ENCODE peak calls at places on chromosomes 6 and 20, in four cellular contexts. K, X, P and C are unnamed samples.

GRCh38 chr6:165098165-165098564 is 211.2 kb downstream of the C6orf118 start:
- DNase-seq in X (peak; percentile 9), K (no peak), P (no peak), C (peak; percentile 12)

GRCh38 chr6:117265425-117266266 is at the start of gene VGLL2:
- DNase-seq in X (peak; percentile 72), K (peak; percentile 37), P (peak; percentile 35), C (peak; percentile 48)

GRCh38 chr20:56859751-56860366 is 230.8 kb downstream of the TFAP2C start:
- DNase-seq in X (peak; percentile 89), P (no peak), K (no peak), C (no peak)

GRCh38 chr6:20706293-20707165 is 172.3 kb downstream of the CDKAL1 start:
- DNase-seq in K (no peak), P (no peak), X (no peak), C (peak; percentile 70)

GRCh38 chr6:41222045-41222444 is 6.1 kb upstream of the TREML4 start:
- DNase-seq in P (no peak), X (no peak), K (no peak), C (no peak)

GRCh38 chr20:50774515-50774914 is 20.3 kb upstream of the BCAS4 start:
- DNase-seq in P (no peak), K (no peak), X (no peak), C (no peak)

GRCh38 chr6:141685416-141685815 is 447.3 kb upstream of the GJE1 start:
- DNase-seq in P (no peak), K (no peak), X (no peak), C (peak; percentile 36)

GRCh38 chr6:152981989-152982767 is 663 bp downstream of the FBXO5 start:
- DNase-seq in X (peak; percentile 16), K (peak; percentile 33), P (no peak), C (no peak)

GRCh38 chr6:152441892-152442291 is 195.3 kb downstream of the SYNE1 start:
- DNase-seq in P (no peak), X (no peak), K (no peak), C (no peak)

GRCh38 chr20:1363522-1363921 is 29.3 kb downstream of the FKBP1A start:
- DNase-seq in X (no peak), P (no peak), K (no peak), C (no peak)
- H3K4me3 ChIP-seq in X (no peak overlapping the region), P (no peak overlapping the region), K (no peak overlapping the region), C (no peak overlapping the region)

GRCh38 chr6:62265906-62266305 is 20.1 kb downstream of the KHDRBS2 start:
- DNase-seq in K (no peak), P (no peak), X (no peak), C (no peak)
- H3K4me3 ChIP-seq in K (no peak overlapping the region), P (no peak overlapping the region), X (no peak overlapping the region), C (no peak overlapping the region)

GRCh38 chr6:154247119-154247814 is 109.3 kb downstream of the IPCEF1 start:
- DNase-seq in K (no peak), P (no peak), X (peak; percentile 75), C (no peak)

GRCh38 chr6:154243793-154244768 is 112.5 kb downstream of the IPCEF1 start:
- DNase-seq in X (peak; percentile 57), P (no peak), K (no peak), C (no peak)

GRCh38 chr6:154246723-154247118 is 109.9 kb downstream of the IPCEF1 start:
- DNase-seq in K (no peak), P (no peak), X (no peak), C (no peak)

GRCh38 chr6:154242617-154243357 is 113.8 kb downstream of the IPCEF1 start:
- DNase-seq in X (no peak), P (no peak), K (no peak), C (no peak)

GRCh38 chr6:154245542-154245941 is 111.1 kb downstream of the IPCEF1 start:
- DNase-seq in P (no peak), X (peak; percentile 57), K (no peak), C (no peak)
- H3K4me3 ChIP-seq in P (no peak overlapping the region), X (no peak overlapping the region), K (no peak overlapping the region), C (no peak overlapping the region)

GRCh38 chr20:13765299-13765698 is 19.4 kb downstream of the ESF1 start:
- DNase-seq in K (no peak), P (no peak), X (no peak), C (peak; percentile 17)

GRCh38 chr20:13770141-13770540 is 14.6 kb downstream of the ESF1 start:
- DNase-seq in X (no peak), K (no peak), P (no peak), C (no peak)

GRCh38 chr20:13765868-13766416 is 18.8 kb downstream of the ESF1 start:
- DNase-seq in X (no peak), P (no peak), K (no peak), C (no peak)
- H3K4me3 ChIP-seq in X (no peak overlapping the region), P (no peak overlapping the region), K (no peak overlapping the region), C (no peak overlapping the region)

GRCh38 chr6:28531479-28532128 is 5.9 kb downstream of the GPX5 start:
- DNase-seq in K (no peak), P (no peak), X (peak; percentile 87), C (no peak)

GRCh38 chr6:28541996-28542395 is 16.3 kb downstream of the GPX5 start:
- DNase-seq in K (no peak), P (no peak), X (no peak), C (no peak)

GRCh38 chr6:28534880-28535279 is 9.2 kb downstream of the GPX5 start:
- DNase-seq in X (no peak), K (no peak), P (no peak), C (no peak)

GRCh38 chr6:28537509-28538140 is 11.9 kb downstream of the GPX5 start:
- DNase-seq in K (no peak), X (peak; percentile 95), P (no peak), C (no peak)

DNA sequence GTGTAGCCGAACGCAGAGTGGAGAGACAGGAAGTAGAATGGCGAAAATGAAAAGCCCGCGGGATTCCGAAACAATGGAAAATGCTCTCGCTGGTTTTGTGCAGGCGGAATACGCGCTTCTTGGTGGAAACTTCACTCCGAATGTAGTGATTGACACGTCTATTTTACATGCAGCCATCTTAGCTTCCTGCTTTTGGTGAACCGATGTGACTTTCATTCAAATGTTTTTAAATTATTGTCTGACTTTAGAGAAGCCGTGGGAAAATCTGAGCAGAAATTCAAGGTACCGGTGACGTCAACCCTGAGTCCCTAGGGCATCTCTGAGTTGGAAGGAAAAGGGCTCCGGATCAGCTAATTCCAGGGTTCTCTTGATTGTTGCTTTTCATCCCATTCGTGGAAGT is 11.4 kb downstream of the GPX5 start:
- DNase-seq in X (peak; percentile 69), P (no peak), K (no peak), C (peak; percentile 12)
- H3K4me3 ChIP-seq in X (peak overlapping the region; percentile 75), P (no peak overlapping the region), K (no peak overlapping the region), C (no peak overlapping the region)

GRCh38 chr6:159728552-159728951 is 1.2 kb downstream of the WTAP start:
- DNase-seq in K (no peak), P (no peak), X (peak; percentile 22), C (peak; percentile 21)

GRCh38 chr6:159726918-159727716 is at the start of gene WTAP:
- DNase-seq in K (peak; percentile 94), X (peak; percentile 98), P (peak; percentile 98), C (peak; percentile 97)

GRCh38 chr6:159727717-159728440 is 573 bp downstream of the WTAP start:
- DNase-seq in P (no peak), X (peak; percentile 70), K (no peak), C (peak; percentile 15)

GRCh38 chr6:159730277-159730676 is 3.0 kb downstream of the WTAP start:
- DNase-seq in K (no peak), X (no peak), P (no peak), C (no peak)

GRCh38 chr6:159729598-159729997 is 2.3 kb downstream of the WTAP start:
- DNase-seq in K (no peak), P (no peak), X (peak; percentile 25), C (peak; percentile 34)
- H3K4me3 ChIP-seq in K (no peak overlapping the region), P (no peak overlapping the region), X (no peak overlapping the region), C (peak overlapping the region; percentile 84)

GRCh38 chr6:10418862-10419748 is 4.2 kb upstream of the TFAP2A start:
- DNase-seq in P (peak; percentile 32), X (peak; percentile 91), K (no peak), C (no peak)

GRCh38 chr6:10422282-10423034 is 7.6 kb upstream of the TFAP2A start:
- DNase-seq in K (no peak), P (no peak), X (no peak), C (no peak)

GRCh38 chr6:10419749-10420545 is 5.1 kb upstream of the TFAP2A start:
- DNase-seq in P (no peak), K (no peak), X (no peak), C (no peak)

GRCh38 chr6:10421508-10422281 is 6.8 kb upstream of the TFAP2A start:
- DNase-seq in P (no peak), K (no peak), X (no peak), C (no peak)

GRCh38 chr6:10420546-10421507 is 6.0 kb upstream of the TFAP2A start:
- DNase-seq in P (no peak), K (no peak), X (peak; percentile 87), C (no peak)
- H3K4me3 ChIP-seq in P (no peak overlapping the region), K (no peak overlapping the region), X (no peak overlapping the region), C (no peak overlapping the region)